ENCODE peak calls at places on chromosomes 13 and 19, in nine cellular contexts. F is AG09309, A is stomach, P is uterus, Y is psoas muscle, C is Caco-2, D is neural progenitor cell, O is foreskin fibroblast, U is cardiac muscle cell. S is an unnamed sample.
A peak's percentile ranks its signal among the peaks of the same experiment; 100 is the strongest.

GRCh38 chr19:42850981-42851717 is 28.4 kb downstream of the PSG1 start:
- DNase-seq in F (peak; percentile 91), A (no peak), P (no peak), Y (peak; percentile 74), C (peak; percentile 65), D (no peak), O (peak; percentile 97), U (no peak), S (peak; percentile 93)

GRCh38 chr19:48806518-48806817 is 4.4 kb downstream of the BCAT2 start:
- DNase-seq in F (no peak), A (peak; percentile 42), P (peak; percentile 51), Y (peak; percentile 48), C (peak; percentile 81), D (peak; percentile 84), O (no peak), U (no peak), S (no peak)

GRCh38 chr13:113098163-113098732 is 7.3 kb upstream of the F7 start:
- DNase-seq in F (no peak), A (no peak), P (no peak), Y (no peak), C (no peak), D (no peak), O (peak; percentile 56), U (no peak), S (no peak)

GRCh38 chr13:110711778-110712070 is 1.8 kb upstream of the ING1 start:
- DNase-seq in F (no peak), A (no peak), P (no peak), Y (no peak), C (no peak), D (peak; percentile 15), O (no peak), U (no peak), S (peak; percentile 23)

GRCh38 chr13:48631441-48631840 is 22.3 kb upstream of the CYSLTR2 start:
- DNase-seq in F (no peak), A (no peak), P (no peak), Y (no peak), C (no peak), D (no peak), O (no peak), U (no peak), S (no peak)

GRCh38 chr19:48859711-48860572 is 8.5 kb downstream of the PLEKHA4 start:
- DNase-seq in F (no peak), A (no peak), P (no peak), Y (no peak), C (peak; percentile 73), D (peak; percentile 37), O (no peak), U (no peak), S (no peak)

GRCh38 chr13:32048816-32049215 is 17.2 kb downstream of the FRY start:
- DNase-seq in F (no peak), A (no peak), P (no peak), Y (no peak), C (no peak), D (no peak), O (peak; percentile 3), U (no peak), S (peak; percentile 23)

GRCh38 chr19:18488838-18489626 is 32.8 kb downstream of the ELL start:
- DNase-seq in F (no peak), A (peak; percentile 63), P (no peak), Y (peak; percentile 74), C (peak; percentile 68), D (peak; percentile 81), O (no peak), U (peak; percentile 84), S (no peak)

GRCh38 chr13:40013554-40013953 is 358.1 kb downstream of the COG6 start:
- DNase-seq in F (no peak), A (no peak), P (no peak), Y (no peak), C (no peak), D (no peak), O (no peak), U (no peak), S (no peak)

GRCh38 chr19:37470216-37470615 is 1.1 kb downstream of the ZNF570 start:
- DNase-seq in F (no peak), A (no peak), P (no peak), Y (no peak), C (no peak), D (no peak), O (no peak), U (no peak), S (no peak)
- H3K4me3 ChIP-seq in F (no peak overlapping the region), A (peak overlapping the region; percentile 98), P (peak overlapping the region; percentile 63), Y (peak overlapping the region; percentile 93), C (no peak overlapping the region), D (peak overlapping the region; percentile 93), O (peak overlapping the region; percentile 86), U (peak overlapping the region; percentile 75), S (no peak overlapping the region)

GRCh38 chr19:32647361-32647760 is 27.6 kb downstream of the ANKRD27 start:
- DNase-seq in F (no peak), A (no peak), P (no peak), Y (no peak), C (no peak), D (no peak), O (no peak), U (no peak), S (no peak)

GRCh38 chr19:32642771-32643170 is 32.2 kb downstream of the ANKRD27 start:
- DNase-seq in F (no peak), A (no peak), P (no peak), Y (no peak), C (no peak), D (no peak), O (no peak), U (no peak), S (no peak)

GRCh38 chr19:32650671-32651070 is 24.3 kb downstream of the ANKRD27 start:
- DNase-seq in F (no peak), A (no peak), P (no peak), Y (no peak), C (no peak), D (no peak), O (no peak), U (no peak), S (no peak)

GRCh38 chr19:32649751-32650150 is 25.2 kb downstream of the ANKRD27 start:
- DNase-seq in F (no peak), A (no peak), P (no peak), Y (peak; percentile 91), C (no peak), D (no peak), O (no peak), U (no peak), S (no peak)

GRCh38 chr19:32646556-32646955 is 28.4 kb downstream of the ANKRD27 start:
- DNase-seq in F (no peak), A (no peak), P (no peak), Y (no peak), C (no peak), D (no peak), O (no peak), U (no peak), S (no peak)
- TF ChIP-seq CTCF in F (no peak), A (no peak), P (no peak), Y (no peak), C (no peak), D (no peak), O (no peak), U (no peak), S (no peak)

GRCh38 chr13:99630269-99630898 is 129.1 kb downstream of the TM9SF2 start:
- DNase-seq in F (no peak), A (no peak), P (no peak), Y (no peak), C (no peak), D (no peak), O (no peak), U (no peak), S (no peak)

GRCh38 chr13:99628442-99628841 is 127.2 kb downstream of the TM9SF2 start:
- DNase-seq in F (no peak), A (no peak), P (no peak), Y (no peak), C (no peak), D (no peak), O (no peak), U (no peak), S (no peak)

GRCh38 chr13:99629641-99630040 is 128.4 kb downstream of the TM9SF2 start:
- DNase-seq in F (no peak), A (no peak), P (no peak), Y (no peak), C (no peak), D (no peak), O (no peak), U (no peak), S (no peak)

GRCh38 chr13:99624936-99625540 is 123.8 kb downstream of the TM9SF2 start:
- DNase-seq in F (no peak), A (no peak), P (no peak), Y (no peak), C (no peak), D (peak; percentile 61), O (no peak), U (no peak), S (no peak)

GRCh38 chr13:99626461-99627082 is 125.3 kb downstream of the TM9SF2 start:
- DNase-seq in F (peak; percentile 44), A (no peak), P (peak; percentile 20), Y (no peak), C (no peak), D (peak; percentile 18), O (peak; percentile 48), U (no peak), S (peak; percentile 46)
- H3K4me3 ChIP-seq in F (no peak overlapping the region), A (no peak overlapping the region), P (no peak overlapping the region), Y (peak overlapping the region; percentile 53), C (no peak overlapping the region), D (no peak overlapping the region), O (peak overlapping the region; percentile 14), U (no peak overlapping the region), S (no peak overlapping the region)

DNA sequence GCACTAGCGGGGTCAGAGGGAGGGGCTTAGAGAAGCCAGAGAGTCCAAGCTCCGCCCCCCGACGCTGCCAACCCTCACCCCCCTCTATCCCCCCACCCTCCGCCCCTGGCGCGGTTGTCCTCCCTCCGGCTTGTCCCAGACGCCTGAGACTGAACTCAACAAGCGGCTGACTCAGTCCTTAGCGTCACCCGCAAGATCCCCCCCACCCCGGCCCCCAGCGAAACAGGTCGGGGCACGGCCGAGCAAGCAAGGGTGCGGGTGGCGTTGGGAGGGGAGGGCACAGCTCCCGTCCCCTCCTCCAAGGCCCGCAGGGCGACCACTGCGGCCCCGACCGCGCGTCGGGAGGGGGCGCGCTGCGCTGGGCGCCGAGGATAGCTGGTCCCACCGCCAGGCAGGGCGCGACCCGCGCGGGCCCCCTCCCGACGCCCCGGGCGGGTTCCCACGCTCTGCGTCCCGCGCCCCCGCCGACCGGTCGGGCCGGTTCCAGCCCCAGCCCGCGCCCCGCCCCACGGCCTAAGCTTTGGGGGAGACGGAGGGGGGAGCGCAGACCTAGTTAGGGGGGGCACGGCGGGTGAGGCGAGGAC is 5.3 kb downstream of the NOTCH3 start:
- DNase-seq in F (peak; percentile 29), A (peak; percentile 56), P (peak; percentile 55), Y (peak; percentile 77), C (peak; percentile 77), D (peak; percentile 93), O (peak; percentile 63), U (peak; percentile 81), S (peak; percentile 84)
- TF ChIP-seq CTCF in F (peak; percentile 3), A (no peak), P (peak; percentile 30), Y (no peak), C (peak; percentile 23), D (peak; percentile 55), O (no peak), U (peak; percentile 15), S (peak; percentile 36)

GRCh38 chr19:1236566-1236965 is 1.2 kb downstream of the CBARP start:
- DNase-seq in F (no peak), A (no peak), P (no peak), Y (no peak), C (no peak), D (peak; percentile 68), O (no peak), U (no peak), S (no peak)
- H3K4me3 ChIP-seq in F (peak overlapping the region; percentile 88), A (peak overlapping the region; percentile 61), P (peak overlapping the region; percentile 49), Y (peak overlapping the region; percentile 68), C (peak overlapping the region; percentile 79), D (peak overlapping the region; percentile 75), O (peak overlapping the region; percentile 67), U (peak overlapping the region; percentile 94), S (peak overlapping the region; percentile 61)